ENCODE peak calls at places on chromosomes 4 and X, in nine cellular contexts. H is IMR-90; Y is heart right ventricle; J is substantia nigra; E is CD4-positive, alpha-beta T cell; T is right lobe of liver; G is sigmoid colon; L is PC-3; D is colonic mucosa. M is an unnamed sample.

GRCh38 chrX:8738588-8739189 is 6.8 kb upstream of the ANOS1 start:
- DNase-seq in Y (no peak), H (peak), E (peak), T (no peak), G (no peak), L (peak), D (peak), J (peak), M (no peak)

GRCh38 chrX:129788527-129788926 is 8.8 kb downstream of the SASH3 start:
- DNase-seq in J (no peak), T (no peak), G (peak), H (no peak), Y (no peak), L (no peak), E (no peak), D (no peak), M (no peak)

GRCh38 chr4:162164881-162165528 is 1.2 kb upstream of the FSTL5 start:
- DNase-seq in T (no peak), J (no peak), D (no peak), L (peak), H (no peak), Y (no peak), E (no peak), G (no peak), M (no peak)

GRCh38 chr4:20486433-20486832 is 213.8 kb upstream of the PACRGL start:
- DNase-seq in H (no peak), J (no peak), Y (no peak), T (no peak), L (peak), G (no peak), D (no peak), E (no peak), M (no peak)

GRCh38 chr4:61296115-61296514 is 96.0 kb downstream of the ADGRL3 start:
- DNase-seq in G (no peak), H (no peak), T (no peak), Y (no peak), D (no peak), E (no peak), J (no peak), L (peak), M (no peak)

GRCh38 chrX:9746148-9746880 is 19.3 kb downstream of the GPR143 start:
- DNase-seq in E (no peak), G (no peak), H (peak), T (no peak), Y (no peak), D (no peak), J (no peak), L (peak), M (no peak)

GRCh38 chr4:5808081-5808741 is 84.7 kb downstream of the CRMP1 start:
- DNase-seq in J (no peak), E (no peak), T (no peak), L (no peak), G (peak), D (no peak), Y (no peak), H (peak), M (no peak)

GRCh38 chr4:84366111-84366510 is 133.0 kb downstream of the NKX6-1 start:
- DNase-seq in D (no peak), T (no peak), G (no peak), J (no peak), L (peak), Y (no peak), H (no peak), E (no peak), M (no peak)

GRCh38 chr4:40933272-40934053 is 183.7 kb downstream of the NSUN7 start:
- DNase-seq in J (peak), Y (no peak), E (no peak), T (no peak), G (no peak), L (no peak), H (peak), D (no peak), M (peak)

GRCh38 chr4:168509786-168510185 is 12.9 kb downstream of the PALLD start:
- DNase-seq in J (no peak), L (no peak), Y (no peak), E (no peak), G (no peak), T (no peak), D (no peak), H (peak), M (peak)

GRCh38 chr4:187586892-187587291 is 408.7 kb upstream of the ZFP42 start:
- DNase-seq in Y (no peak), L (peak), D (no peak), H (no peak), J (no peak), G (no peak), T (no peak), E (no peak), M (no peak)

GRCh38 chr4:83961575-83961974 is 425.7 kb downstream of the GPAT3 start:
- DNase-seq in L (peak), J (no peak), T (no peak), Y (no peak), E (no peak), D (no peak), G (no peak), H (peak), M (no peak)

GRCh38 chr4:173696011-173696410 is 166.0 kb upstream of the HAND2 start:
- DNase-seq in H (no peak), T (no peak), L (no peak), Y (no peak), J (no peak), E (no peak), D (no peak), G (no peak), M (no peak)

GRCh38 chr4:144399927-144400326 is 246.0 kb upstream of the HHIP start:
- DNase-seq in H (peak), L (peak), J (no peak), T (no peak), E (no peak), D (no peak), Y (no peak), G (no peak), M (peak)

GRCh38 chr4:173411106-173411703 is 12.3 kb upstream of the SCRG1 start:
- DNase-seq in D (no peak), T (no peak), G (no peak), L (peak), J (no peak), E (no peak), Y (no peak), H (no peak), M (no peak)

GRCh38 chr4:14916554-14917304 is 85.6 kb upstream of the CPEB2 start:
- DNase-seq in D (no peak), E (no peak), H (peak), T (no peak), G (no peak), Y (peak), J (no peak), L (peak), M (peak)

GRCh38 chrX:57353472-57354132 is 67.1 kb downstream of the FAAH2 start:
- DNase-seq in L (no peak), J (no peak), D (no peak), E (no peak), H (no peak), Y (no peak), T (no peak), G (no peak), M (no peak)

GRCh38 chrX:56600141-56600540 is 36.7 kb downstream of the UBQLN2 start:
- DNase-seq in L (no peak), H (peak), G (no peak), Y (no peak), D (no peak), T (no peak), E (no peak), J (no peak), M (no peak)

GRCh38 chr4:38141808-38142500 is 181.8 kb downstream of the PTTG2 start:
- DNase-seq in G (no peak), Y (no peak), J (no peak), D (no peak), H (peak), T (no peak), E (no peak), L (peak), M (no peak)

GRCh38 chrX:21398424-21398823 is 24.2 kb downstream of the CNKSR2 start:
- DNase-seq in Y (no peak), E (no peak), D (no peak), G (no peak), H (no peak), L (no peak), T (no peak), J (no peak), M (no peak)

GRCh38 chrX:69031181-69031580 is 134.1 kb downstream of the PJA1 start:
- DNase-seq in D (no peak), L (peak), J (no peak), E (no peak), T (no peak), G (no peak), Y (no peak), H (no peak), M (no peak)

GRCh38 chrX:114582264-114582632 is 1.6 kb upstream of the HTR2C start:
- DNase-seq in D (no peak), T (no peak), G (no peak), Y (no peak), J (no peak), L (no peak), H (no peak), E (no peak), M (no peak)

GRCh38 chr4:6953751-6954380 is 44.2 kb downstream of the TBC1D14 start:
- DNase-seq in T (peak), J (no peak), Y (peak), E (no peak), H (peak), D (peak), G (peak), L (no peak), M (peak)

GRCh38 chrX:119398587-119398973 is 556 bp upstream of the SLC25A43 start:
- DNase-seq in T (no peak), Y (no peak), E (no peak), J (no peak), H (no peak), L (no peak), G (no peak), D (peak), M (no peak)

GRCh38 chrX:119399772-119400101 is 601 bp downstream of the SLC25A43 start:
- DNase-seq in D (no peak), T (no peak), G (no peak), H (no peak), L (no peak), E (no peak), J (no peak), Y (no peak), M (no peak)

GRCh38 chrX:119401569-119401968 is 2.4 kb downstream of the SLC25A43 start:
- DNase-seq in J (no peak), G (no peak), T (no peak), E (no peak), Y (no peak), H (no peak), D (no peak), L (peak), M (no peak)

GRCh38 chrX:119402588-119402987 is 3.5 kb downstream of the SLC25A43 start:
- DNase-seq in E (no peak), D (no peak), H (no peak), L (no peak), G (no peak), T (no peak), Y (no peak), J (no peak), M (no peak)

DNA sequence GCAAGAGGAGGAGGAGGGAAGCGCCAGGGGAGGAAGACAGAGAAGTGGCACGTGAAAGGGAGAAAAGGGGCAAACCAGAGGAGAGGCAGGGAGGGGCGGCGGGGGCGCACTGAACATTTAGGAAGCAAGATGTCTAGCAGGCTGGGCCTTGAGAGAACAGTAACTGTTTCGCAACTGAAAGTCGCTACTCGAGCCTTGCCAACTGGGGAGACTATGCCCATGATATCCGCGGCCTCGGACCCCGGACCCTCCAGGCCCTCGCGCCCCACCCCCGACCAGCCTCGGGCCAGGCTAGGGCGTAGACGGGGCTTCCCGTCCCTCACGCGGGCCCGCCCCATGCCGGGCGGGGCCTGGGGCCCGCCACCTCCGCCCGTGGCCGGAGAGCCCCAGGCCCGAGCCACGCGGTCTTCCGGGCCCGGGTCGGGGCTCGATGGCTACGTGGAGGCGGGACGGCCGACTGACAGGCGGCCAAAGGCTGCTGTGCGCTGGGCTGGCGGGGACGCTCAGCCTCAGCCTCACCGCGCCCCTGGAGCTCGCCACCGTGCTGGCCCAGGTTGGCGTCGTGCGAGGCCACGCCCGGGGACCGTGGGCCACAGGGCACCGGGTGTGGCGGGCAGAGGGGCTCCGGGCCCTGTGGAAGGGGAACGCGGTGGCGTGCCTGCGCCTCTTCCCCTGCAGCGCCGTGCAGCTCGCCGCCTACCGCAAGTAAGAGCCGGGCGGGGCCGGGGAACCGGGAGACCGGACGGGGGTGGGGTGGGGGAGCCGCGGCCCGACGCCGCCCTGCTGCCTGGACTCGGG is at the start of gene SLC25A43:
- DNase-seq in G (peak), E (no peak), H (no peak), J (peak), T (peak), D (peak), Y (peak), L (peak), M (no peak)
- H3K27ac ChIP-seq in G (peak), E (no peak), H (peak), J (no peak), T (peak), D (peak), Y (peak), L (peak), M (peak)

GRCh38 chr4:159175989-159176375 is 73.1 kb downstream of the RAPGEF2 start:
- DNase-seq in H (no peak), E (no peak), J (no peak), G (no peak), T (no peak), L (no peak), D (no peak), Y (no peak), M (no peak)
- H3K27ac ChIP-seq in H (peak), E (no peak), J (no peak), G (peak), T (no peak), L (peak), D (no peak), Y (no peak), M (no peak)

DNA sequence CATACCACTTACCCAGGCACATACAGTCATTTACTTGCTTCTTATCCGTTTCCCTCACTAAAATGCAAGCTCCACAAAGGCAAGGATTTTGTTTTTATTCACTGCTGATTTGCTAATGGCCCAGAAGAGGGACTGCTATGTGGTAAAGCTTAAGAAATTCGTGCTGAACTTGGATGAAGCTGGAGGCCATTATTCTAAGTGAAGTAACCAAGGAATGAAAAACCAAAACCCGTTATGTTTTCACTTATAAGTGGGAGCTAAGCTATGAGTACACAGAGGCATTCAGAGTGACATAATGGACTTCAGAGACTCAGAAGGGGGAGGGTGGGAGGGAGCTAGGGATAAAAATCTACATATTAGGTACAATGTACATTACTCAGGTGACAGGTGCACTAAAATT is 47.2 kb downstream of the RAB33B start:
- DNase-seq in T (no peak), L (no peak), E (no peak), Y (no peak), G (no peak), H (no peak), J (no peak), D (no peak), M (no peak)
- H3K27ac ChIP-seq in T (no peak), L (no peak), E (no peak), Y (no peak), G (no peak), H (no peak), J (no peak), D (no peak), M (no peak)

GRCh38 chr4:53932784-53933183 is 131.6 kb downstream of the CHIC2 start:
- DNase-seq in E (no peak), D (no peak), H (peak), T (no peak), J (no peak), L (peak), Y (no peak), G (no peak), M (peak)

GRCh38 chr4:53931423-53932060 is 132.9 kb downstream of the CHIC2 start:
- DNase-seq in E (no peak), G (no peak), J (no peak), D (no peak), Y (no peak), T (no peak), L (no peak), H (no peak), M (no peak)

GRCh38 chr4:53929311-53929710 is 135.1 kb downstream of the CHIC2 start:
- DNase-seq in G (no peak), D (no peak), H (peak), L (no peak), E (no peak), T (no peak), J (no peak), Y (no peak), M (no peak)

GRCh38 chr4:53928825-53929224 is 135.6 kb downstream of the CHIC2 start:
- DNase-seq in E (no peak), Y (no peak), T (no peak), D (no peak), H (peak), J (no peak), L (no peak), G (no peak), M (peak)

DNA sequence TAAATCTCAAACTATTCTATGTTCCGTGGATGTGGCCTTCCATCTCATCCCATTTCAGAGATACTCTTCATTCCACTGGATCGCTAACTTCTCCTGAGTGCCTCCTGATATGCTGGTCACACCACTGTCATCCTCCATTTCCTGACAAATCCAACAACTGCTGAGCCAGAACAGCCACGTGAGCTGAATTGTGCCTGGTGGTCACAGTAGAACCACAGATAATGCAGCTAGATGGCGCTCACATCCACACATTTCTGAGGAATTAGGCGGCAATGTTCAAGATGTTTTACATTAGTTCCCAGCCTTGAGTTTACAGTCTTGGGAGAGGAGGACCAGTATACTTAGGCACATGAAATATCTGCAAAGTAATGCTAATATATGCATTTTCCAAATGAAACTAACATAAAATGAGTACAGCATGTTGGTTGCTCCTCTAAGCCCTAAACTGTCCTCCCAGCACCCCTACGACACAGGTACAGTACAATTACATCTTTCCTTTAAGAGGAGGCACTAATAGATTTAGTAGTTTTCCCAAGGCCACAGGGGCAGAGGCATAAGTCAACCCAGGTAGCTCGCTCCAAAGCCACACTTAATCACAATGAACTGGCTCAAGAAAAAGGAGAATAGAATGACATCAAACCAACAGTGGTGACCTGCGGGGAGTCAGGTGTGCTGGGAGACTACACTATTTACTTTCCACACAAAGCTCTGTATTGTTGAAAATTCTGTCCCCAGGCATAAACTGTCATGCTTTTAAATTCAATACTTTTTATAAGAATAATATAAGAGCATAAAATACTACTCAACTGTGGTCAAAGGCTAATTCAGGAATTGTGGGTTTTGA is 134.2 kb downstream of the CHIC2 start:
- DNase-seq in J (peak), E (peak), L (peak), T (peak), Y (peak), H (peak), D (peak), G (peak), M (peak)
- H3K27ac ChIP-seq in J (no peak), E (no peak), L (peak), T (no peak), Y (no peak), H (peak), D (no peak), G (no peak), M (peak)

DNA sequence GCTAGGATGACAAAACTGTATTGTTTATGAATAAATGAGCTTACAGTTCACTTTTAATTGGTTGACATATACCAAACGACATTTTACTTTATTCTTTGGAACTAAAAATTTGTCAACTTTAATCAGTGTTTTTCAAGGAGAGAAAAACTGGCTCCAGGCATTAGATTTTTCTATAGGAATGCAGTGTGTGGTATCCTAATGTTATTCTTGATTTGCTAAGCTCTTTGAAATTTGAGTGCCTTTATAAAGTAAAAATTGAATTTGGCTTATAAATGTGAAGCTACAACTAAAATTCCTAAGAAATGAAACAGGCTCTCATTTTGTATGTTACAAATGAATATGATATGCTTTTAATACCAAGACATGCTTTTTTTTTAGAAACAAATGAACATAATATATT is 442.2 kb upstream of the TRAM1L1 start:
- DNase-seq in L (no peak), G (no peak), E (no peak), T (no peak), Y (no peak), H (no peak), J (no peak), D (no peak), M (no peak)
- H3K27ac ChIP-seq in L (no peak), G (no peak), E (no peak), T (no peak), Y (no peak), H (no peak), J (no peak), D (no peak), M (no peak)